ENCODE peak calls at places on chromosomes 13 and 19, in four cellular contexts. M, G, T and B are unnamed samples.

GRCh38 chr19:10508707-10509106 is 5.6 kb upstream of the KEAP1 start:
- DNase-seq in T (no peak), G (no peak), M (no peak), B (no peak)

GRCh38 chr19:48681127-48681470 is 8.3 kb upstream of the NTN5 start:
- DNase-seq in G (peak), M (no peak), T (no peak), B (no peak)

GRCh38 chr19:41265376-41266153 is 1.4 kb downstream of the HNRNPUL1 start:
- DNase-seq in T (no peak), M (peak), G (peak), B (no peak)

GRCh38 chr19:44813331-44814131 is 4.6 kb downstream of the BCAM start:
- DNase-seq in M (peak), G (no peak), T (no peak), B (no peak)

GRCh38 chr19:30376272-30376671 is 4.1 kb downstream of the ZNF536 start:
- DNase-seq in M (peak), G (no peak), T (no peak), B (no peak)

GRCh38 chr19:16893686-16893990 is 4.8 kb downstream of the F2RL3 start:
- DNase-seq in T (no peak), M (no peak), G (no peak), B (no peak)

GRCh38 chr13:39263033-39263432 is 224.8 kb downstream of the NHLRC3 start:
- DNase-seq in M (peak), T (no peak), G (peak), B (no peak)

GRCh38 chr13:110116072-110116487 is 190.9 kb downstream of the COL4A1 start:
- DNase-seq in M (peak), T (no peak), G (peak), B (no peak)

GRCh38 chr19:48271531-48272151 is 1.8 kb downstream of the ZNF114 start:
- DNase-seq in M (peak), T (no peak), G (peak), B (no peak)

GRCh38 chr13:26183416-26183815 is 38.7 kb downstream of the RNF6 start:
- DNase-seq in G (no peak), M (no peak), T (no peak), B (no peak)

GRCh38 chr13:95355491-95355890 is 54.2 kb upstream of the ABCC4 start:
- DNase-seq in T (no peak), G (peak), M (no peak), B (no peak)

GRCh38 chr19:7783991-7784421 is 21.0 kb downstream of the CLEC4M start:
- DNase-seq in T (no peak), G (peak), M (peak), B (peak)

GRCh38 chr19:33781536-33781935 is 15.1 kb upstream of the KCTD15 start:
- DNase-seq in G (no peak), T (no peak), M (no peak), B (no peak)

GRCh38 chr13:19726611-19727010 is 56.1 kb downstream of the PSPC1 start:
- DNase-seq in T (no peak), M (no peak), G (peak), B (no peak)

GRCh38 chr13:73481877-73482445 is 423.2 kb downstream of the KLF5 start:
- DNase-seq in T (no peak), M (no peak), G (no peak), B (no peak)

GRCh38 chr13:39765801-39766463 is 110.5 kb downstream of the COG6 start:
- DNase-seq in T (no peak), G (peak), M (peak), B (no peak)

GRCh38 chr19:48806818-48807589 is 3.8 kb downstream of the BCAT2 start:
- DNase-seq in T (no peak), M (peak), G (peak), B (no peak)

GRCh38 chr19:42220751-42221097 is 612 bp downstream of the ZNF526 start:
- DNase-seq in T (no peak), G (no peak), M (no peak), B (no peak)

GRCh38 chr13:112071902-112072530 is 5.1 kb downstream of the SOX1 start:
- DNase-seq in M (peak), G (no peak), T (no peak), B (no peak)

GRCh38 chr13:48001127-48001881 is at the start of gene SUCLA2:
- DNase-seq in G (peak), M (peak), T (peak), B (peak)

GRCh38 chr13:51999525-51999924 is 11.7 kb downstream of the ATP7B start:
- DNase-seq in T (no peak), G (peak), M (no peak), B (no peak)

GRCh38 chr19:41570639-41571112 is 5.3 kb upstream of the CEACAM21 start:
- DNase-seq in T (peak), M (peak), G (peak), B (peak)

GRCh38 chr13:95295026-95295425 is 6.2 kb downstream of the ABCC4 start:
- DNase-seq in M (no peak), G (no peak), T (no peak), B (no peak)

GRCh38 chr19:48872884-48873475 is 759 bp downstream of the PPP1R15A start:
- DNase-seq in G (peak), T (peak), M (peak), B (peak)

GRCh38 chr13:43303040-43303729 is 279.8 kb downstream of the DNAJC15 start:
- DNase-seq in T (peak), M (peak), G (peak), B (no peak)

GRCh38 chr19:42254850-42255765 is at the start of gene ERF:
- DNase-seq in G (peak), M (peak), T (peak), B (peak)

GRCh38 chr19:21434516-21434915 is 37.6 kb downstream of the ZNF493 start:
- DNase-seq in M (no peak), G (no peak), T (no peak), B (no peak)

GRCh38 chr19:372306-372890 is 27.8 kb upstream of the MIER2 start:
- DNase-seq in T (peak), M (no peak), G (peak), B (no peak)

GRCh38 chr19:9818175-9818733 is 625 bp downstream of the FBXL12 start:
- DNase-seq in G (no peak), M (no peak), T (no peak), B (no peak)

GRCh38 chr19:18074192-18074591 is 12.5 kb downstream of the IL12RB1 start:
- DNase-seq in T (no peak), M (peak), G (no peak), B (no peak)

GRCh38 chr19:8131517-8131916 is 17.9 kb downstream of the FBN3 start:
- DNase-seq in M (no peak), T (no peak), G (no peak), B (no peak)

GRCh38 chr13:83940742-83941141 is 58.5 kb upstream of the SLITRK1 start:
- DNase-seq in M (no peak), G (peak), T (no peak), B (no peak)

GRCh38 chr13:81172603-81173002 is 831.7 kb upstream of the SPRY2 start:
- DNase-seq in M (no peak), G (no peak), T (no peak), B (no peak)
- TF ChIP-seq CTCF in M (no peak), G (no peak), T (no peak), B (no peak)

DNA sequence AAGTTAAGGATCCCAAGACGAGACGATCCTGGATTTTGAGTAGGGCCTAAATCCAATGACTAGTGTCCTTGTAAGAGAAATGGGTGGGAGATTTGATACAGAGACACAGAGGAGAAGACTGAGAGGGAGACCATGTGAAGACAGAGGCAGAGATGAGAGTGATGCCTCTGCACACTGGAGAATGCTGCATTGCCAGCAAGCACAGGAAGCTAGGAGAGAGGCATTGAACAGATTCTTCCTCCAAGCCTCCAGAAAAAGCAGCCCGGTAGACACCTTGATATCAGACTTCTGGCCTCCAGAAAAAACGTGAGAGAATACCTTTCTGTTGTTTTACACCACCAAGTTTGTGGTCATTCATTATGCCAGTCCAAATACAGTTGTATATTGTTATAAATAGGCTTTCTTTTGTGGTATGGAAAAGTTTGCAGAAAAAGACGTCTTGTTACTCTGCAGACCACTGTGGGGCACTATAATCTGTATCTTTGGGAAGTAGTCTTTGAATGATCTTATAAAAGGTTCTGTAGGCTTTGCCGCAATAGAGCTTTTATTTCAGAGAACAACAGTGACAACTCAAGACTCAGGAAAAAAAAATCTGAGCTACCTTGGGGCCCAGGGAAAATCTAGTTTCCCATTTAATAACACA is 17.9 kb upstream of the RFC3 start:
- DNase-seq in M (peak), T (no peak), G (peak), B (no peak)
- TF ChIP-seq CTCF in M (peak), T (peak), G (peak), B (peak)

GRCh38 chr13:77329133-77330008 is 2.5 kb upstream of the MYCBP2 start:
- DNase-seq in T (peak), M (peak), G (peak), B (peak)
- TF ChIP-seq CTCF in T (no peak), M (no peak), G (peak), B (no peak)

DNA sequence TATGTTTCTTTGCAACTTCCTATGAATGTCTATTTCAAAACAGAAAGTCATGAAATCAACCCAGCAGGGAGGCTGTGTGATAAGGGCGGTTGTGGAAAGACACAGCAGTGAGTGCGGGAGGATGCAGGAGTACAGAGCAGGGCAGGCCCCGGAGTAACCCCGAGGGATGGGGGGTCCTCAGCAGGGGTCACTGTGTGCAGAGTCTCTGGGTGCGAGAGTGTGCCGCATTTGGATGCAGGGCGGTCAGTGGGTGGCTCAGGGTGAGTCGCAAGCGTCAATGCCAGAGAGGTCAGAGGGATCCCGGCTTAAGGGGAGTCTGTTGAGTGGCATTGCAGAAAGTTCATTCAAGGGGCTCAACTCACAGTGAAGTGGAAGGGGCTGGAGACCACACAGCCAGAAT is 147.8 kb downstream of the STK24 start:
- DNase-seq in M (no peak), G (no peak), T (no peak), B (no peak)
- TF ChIP-seq CTCF in M (no peak), G (no peak), T (no peak), B (no peak)

GRCh38 chr19:38561053-38561606 is 56.6 kb downstream of the MAP4K1 start:
- DNase-seq in G (no peak), M (no peak), T (no peak), B (no peak)
- TF ChIP-seq CTCF in G (no peak), M (no peak), T (no peak), B (no peak)

DNA sequence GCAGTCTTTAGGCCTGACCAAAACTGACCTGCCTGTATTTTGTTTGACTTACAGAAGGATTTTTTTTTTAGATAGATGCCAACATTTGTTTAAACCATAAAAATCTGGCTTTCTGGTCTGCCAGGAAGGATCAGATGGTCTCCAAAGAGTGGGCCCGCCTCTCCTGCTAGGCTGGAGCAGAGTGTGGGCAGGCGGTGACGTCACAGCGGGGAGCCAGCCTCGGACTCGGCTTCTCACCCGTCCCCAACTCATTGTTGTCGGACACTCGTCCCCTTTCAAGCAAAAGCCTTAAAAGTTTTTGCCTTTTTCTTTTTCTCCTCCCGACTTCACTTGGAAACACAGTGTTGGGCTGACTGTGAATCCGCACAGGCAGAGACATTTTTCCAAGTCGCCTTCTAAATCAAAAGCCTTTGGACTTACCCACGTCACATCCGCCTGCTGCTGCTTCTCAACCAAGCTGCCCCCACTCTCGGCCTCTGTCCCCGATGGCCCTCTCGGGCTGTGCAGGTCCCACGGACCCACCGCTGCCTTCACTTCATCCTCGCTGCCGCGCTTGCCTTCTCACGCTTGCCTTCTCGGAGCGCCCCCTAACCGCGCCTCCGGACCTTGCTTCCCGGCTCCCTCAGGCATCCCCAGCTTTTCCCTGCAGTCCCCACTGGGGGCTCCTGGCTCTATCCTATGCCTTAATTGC is 4.1 kb upstream of the ZNF135 start:
- DNase-seq in G (peak), T (no peak), M (peak), B (no peak)
- TF ChIP-seq CTCF in G (no peak), T (no peak), M (peak), B (no peak)

GRCh38 chr13:29254971-29255370 is 340.5 kb downstream of the SLC7A1 start:
- DNase-seq in G (no peak), T (no peak), M (no peak), B (no peak)

GRCh38 chr13:29266261-29266660 is 329.2 kb downstream of the SLC7A1 start:
- DNase-seq in T (no peak), G (no peak), M (no peak), B (no peak)

GRCh38 chr13:29255567-29255966 is 339.9 kb downstream of the SLC7A1 start:
- DNase-seq in G (no peak), T (no peak), M (no peak), B (no peak)

DNA sequence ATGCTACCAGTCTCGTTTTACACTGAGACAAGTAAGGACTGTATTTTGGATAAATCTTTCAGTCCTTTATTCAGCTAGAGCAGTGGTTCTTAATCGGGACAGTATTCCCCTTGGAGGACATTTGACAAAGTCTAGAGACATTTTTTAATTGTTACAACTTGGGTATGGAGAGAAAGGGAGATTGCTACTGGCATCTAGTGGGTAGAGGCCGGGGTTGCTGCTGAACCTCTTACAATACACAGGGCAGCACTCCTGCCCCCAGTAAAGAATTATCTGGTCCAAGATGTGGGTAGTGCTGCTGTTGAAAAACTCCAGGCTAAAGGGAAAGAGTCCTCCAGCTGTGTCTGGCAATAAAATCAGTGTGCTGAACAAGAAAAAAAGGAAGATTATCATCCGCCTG is 334.8 kb downstream of the SLC7A1 start:
- DNase-seq in M (peak), T (no peak), G (peak), B (no peak)
- TF ChIP-seq CTCF in M (peak), T (no peak), G (no peak), B (no peak)